ENCODE peak calls at places on chromosomes 7 and 10, in six cellular contexts. R is NCI-H1105 treated with DMSO at 0.1 percent for 48 hours; V is head of caudate nucleus; U is immature natural killer cell; Z is left lobe of liver; N is activated naive CD4-positive, alpha-beta T cell treated with Interleukin-2 at 50 U/mL for 16 hours. O is an unnamed sample.

GRCh38 chr10:109427421-109427820 is 495.9 kb downstream of the XPNPEP1 start:
- DNase-seq in R (no peak), V (no peak), U (no peak), Z (no peak), N (no peak), O (no peak)

GRCh38 chr7:108045669-108046068 is 42.7 kb upstream of the LAMB1 start:
- DNase-seq in R (no peak), V (no peak), U (no peak), Z (no peak), N (no peak), O (no peak)

GRCh38 chr10:111316607-111317006 is 239.8 kb downstream of the ADRA2A start:
- DNase-seq in R (no peak), V (no peak), U (no peak), Z (no peak), N (no peak), O (no peak)

GRCh38 chr7:70530191-70530590 is 601.8 kb upstream of the GALNT17 start:
- DNase-seq in R (no peak), V (no peak), U (no peak), Z (no peak), N (no peak), O (no peak)

GRCh38 chr10:120574986-120575385 is 118.0 kb downstream of the PLPP4 start:
- DNase-seq in R (no peak), V (no peak), U (no peak), Z (no peak), N (no peak), O (no peak)

GRCh38 chr7:101017099-101017777 is 2.6 kb upstream of the MUC17 start:
- DNase-seq in R (peak), V (peak), U (peak), Z (no peak), N (peak), O (peak)

GRCh38 chr10:24944512-24945255 is 7.7 kb downstream of the PRTFDC1 start:
- DNase-seq in R (no peak), V (peak), U (no peak), Z (no peak), N (no peak), O (peak)

GRCh38 chr10:90530526-90530925 is 327.3 kb downstream of the HTR7 start:
- DNase-seq in R (no peak), V (no peak), U (no peak), Z (no peak), N (no peak), O (no peak)

GRCh38 chr10:31126593-31126992 is 94.9 kb upstream of the ZNF438 start:
- DNase-seq in R (no peak), V (no peak), U (no peak), Z (no peak), N (no peak), O (no peak)

GRCh38 chr10:102714621-102715455 is at the start of gene SFXN2:
- DNase-seq in R (no peak), V (peak), U (no peak), Z (peak), N (peak), O (no peak)

GRCh38 chr10:111974325-111974724 is 209.2 kb downstream of the GPAM start:
- DNase-seq in R (no peak), V (no peak), U (no peak), Z (no peak), N (no peak), O (no peak)

GRCh38 chr10:78944658-78945333 is 124.0 kb upstream of the ZMIZ1 start:
- DNase-seq in R (no peak), V (peak), U (no peak), Z (no peak), N (no peak), O (no peak)

GRCh38 chr10:42367532-42368230 is 270.7 kb downstream of the ZNF33B start:
- DNase-seq in R (peak), V (peak), U (peak), Z (peak), N (peak), O (peak)

GRCh38 chr10:99304027-99304856 is 24.9 kb upstream of the CNNM1 start:
- DNase-seq in R (no peak), V (no peak), U (no peak), Z (peak), N (no peak), O (no peak)

GRCh38 chr7:22549667-22550513 is 49.9 kb upstream of the STEAP1B start:
- DNase-seq in R (peak), V (peak), U (no peak), Z (no peak), N (peak), O (peak)

GRCh38 chr7:130351664-130352015 is 7.0 kb downstream of the CPA5 start:
- DNase-seq in R (peak), V (no peak), U (no peak), Z (peak), N (no peak), O (no peak)

GRCh38 chr10:50358411-50358810 is 107.1 kb upstream of the ASAH2 start:
- DNase-seq in R (no peak), V (no peak), U (no peak), Z (no peak), N (no peak), O (no peak)

GRCh38 chr7:113936982-113937381 is 18.2 kb upstream of the PPP1R3A start:
- DNase-seq in R (no peak), V (no peak), U (no peak), Z (no peak), N (no peak), O (no peak)

GRCh38 chr10:43985941-43986340 is 337.3 kb upstream of the ZNF32 start:
- DNase-seq in R (no peak), V (no peak), U (no peak), Z (no peak), N (no peak), O (no peak)

GRCh38 chr10:79129361-79129997 is 60.7 kb downstream of the ZMIZ1 start:
- DNase-seq in R (no peak), V (no peak), U (no peak), Z (no peak), N (no peak), O (no peak)

GRCh38 chr7:55491346-55491745 is 81.0 kb downstream of the VOPP1 start:
- DNase-seq in R (no peak), V (no peak), U (no peak), Z (no peak), N (no peak), O (no peak)

GRCh38 chr7:39824801-39825200 is 125.3 kb upstream of the CDK13 start:
- DNase-seq in R (no peak), V (no peak), U (no peak), Z (no peak), N (no peak), O (no peak)

GRCh38 chr7:97006146-97006950 is 995 bp downstream of the DLX6 start:
- DNase-seq in R (no peak), V (peak), U (peak), Z (no peak), N (peak), O (peak)

GRCh38 chr10:62109532-62110293 is 158.9 kb downstream of the RTKN2 start:
- DNase-seq in R (no peak), V (no peak), U (no peak), Z (no peak), N (no peak), O (no peak)